ENCODE peak calls at places on chromosomes 3 and 15, in eight cellular contexts. A is PC-3, N is dorsolateral prefrontal cortex, B is AG04450, F is fibroblast of mammary gland, I is A549, Y is breast epithelium, Q is cardiac muscle cell. Z is an unnamed sample.

GRCh38 chr3:139944256-139944910 is 9.4 kb downstream of the CLSTN2 start:
- DNase-seq in F (no peak), B (no peak), A (no peak), Q (no peak), N (no peak), Y (no peak), I (no peak), Z (no peak)

GRCh38 chr3:187966141-187966540 is 187.8 kb upstream of the LPP start:
- DNase-seq in A (no peak), F (no peak), B (no peak), I (no peak), N (no peak), Y (no peak), Q (no peak), Z (no peak)

GRCh38 chr15:78930577-78931388 is 14.1 kb downstream of the CTSH start:
- DNase-seq in F (peak; percentile 90), A (peak; percentile 98), B (peak; percentile 49), Q (peak; percentile 83), N (no peak), I (peak; percentile 82), Y (peak; percentile 73), Z (peak; percentile 74)

GRCh38 chr3:16369247-16369646 is 104.2 kb downstream of the OXNAD1 start:
- DNase-seq in Q (no peak), A (peak; percentile 44), B (no peak), Y (no peak), F (peak; percentile 9), I (no peak), N (no peak), Z (no peak)

GRCh38 chr15:58139631-58140522 is 1.7 kb downstream of the AQP9 start:
- DNase-seq in F (peak; percentile 78), I (no peak), B (no peak), Q (peak; percentile 54), Y (no peak), N (no peak), A (no peak), Z (peak; percentile 36)

GRCh38 chr3:108838411-108838810 is 15.8 kb downstream of the TRAT1 start:
- DNase-seq in B (no peak), Q (no peak), I (no peak), Y (no peak), F (no peak), N (no peak), A (no peak), Z (no peak)

GRCh38 chr3:124209426-124209825 is 217.5 kb upstream of the ROPN1 start:
- DNase-seq in Q (peak; percentile 16), B (no peak), A (no peak), F (no peak), I (no peak), Y (no peak), N (no peak), Z (no peak)

GRCh38 chr3:127000128-127000527 is 17.2 kb downstream of the PLXNA1 start:
- DNase-seq in F (no peak), I (no peak), Q (no peak), Y (no peak), N (no peak), B (no peak), A (no peak), Z (no peak)

GRCh38 chr3:36219398-36219797 is 160.9 kb upstream of the STAC start:
- DNase-seq in A (peak; percentile 49), B (no peak), Y (no peak), I (no peak), Q (no peak), N (no peak), F (peak; percentile 46), Z (peak; percentile 42)

GRCh38 chr15:41928637-41929620 is 35.1 kb upstream of the SPTBN5 start:
- DNase-seq in A (peak; percentile 65), F (no peak), B (no peak), I (peak; percentile 56), Y (no peak), Q (no peak), N (no peak), Z (no peak)

GRCh38 chr15:65832549-65833364 is 36.5 kb upstream of the RAB11A start:
- DNase-seq in I (peak; percentile 99), A (peak; percentile 97), N (peak; percentile 63), Y (peak; percentile 86), B (peak; percentile 41), F (peak; percentile 97), Q (peak; percentile 95), Z (peak; percentile 95)

GRCh38 chr3:78494831-78495230 is 1273.0 kb downstream of the ROBO1 start:
- DNase-seq in I (no peak), Q (no peak), F (no peak), Y (no peak), B (no peak), N (no peak), A (no peak), Z (no peak)

GRCh38 chr3:160448845-160449659 is 534 bp downstream of the TRIM59 start:
- DNase-seq in I (peak; percentile 83), A (peak; percentile 28), Q (peak; percentile 65), Y (no peak), F (peak; percentile 51), N (no peak), B (no peak), Z (peak; percentile 63)

GRCh38 chr3:154095832-154096421 is 25.3 kb upstream of the ARHGEF26 start:
- DNase-seq in F (peak; percentile 60), I (peak; percentile 42), N (no peak), Q (peak; percentile 62), B (peak; percentile 4), A (peak; percentile 55), Y (no peak), Z (peak; percentile 70)

GRCh38 chr15:80888846-80889245 is 100.8 kb downstream of the MESD start:
- DNase-seq in Y (no peak), Q (no peak), A (no peak), B (no peak), F (no peak), N (no peak), I (no peak), Z (no peak)

GRCh38 chr3:157388051-157388450 is 48.6 kb upstream of the PTX3 start:
- DNase-seq in A (peak; percentile 13), Y (no peak), Q (no peak), B (no peak), F (no peak), N (no peak), I (no peak), Z (no peak)

GRCh38 chr15:64651573-64652260 is 123.7 kb downstream of the RBPMS2 start:
- DNase-seq in Y (no peak), B (no peak), I (no peak), N (no peak), A (peak; percentile 10), Q (no peak), F (no peak), Z (no peak)

GRCh38 chr3:9916346-9916733 is 558 bp upstream of the IL17RC start:
- DNase-seq in Q (peak; percentile 54), I (no peak), B (no peak), A (peak; percentile 89), N (no peak), F (peak; percentile 92), Y (no peak), Z (peak; percentile 42)

GRCh38 chr15:82197734-82198594 is 64.6 kb downstream of the EFL1 start:
- DNase-seq in B (peak; percentile 50), Y (peak; percentile 60), F (peak; percentile 75), N (peak; percentile 70), I (peak; percentile 75), Q (peak; percentile 82), A (peak; percentile 81), Z (peak; percentile 83)

GRCh38 chr15:33448961-33449611 is 138.3 kb downstream of the RYR3 start:
- DNase-seq in B (no peak), N (no peak), F (no peak), A (peak; percentile 39), Q (no peak), Y (no peak), I (no peak), Z (no peak)

GRCh38 chr3:137946341-137946973 is 63.5 kb upstream of the CLDN18 start:
- DNase-seq in Y (no peak), F (peak; percentile 71), B (peak; percentile 24), Q (peak; percentile 75), I (peak; percentile 70), A (peak; percentile 81), N (no peak), Z (peak; percentile 77)

GRCh38 chr3:45008117-45008516 is 18.0 kb upstream of the CLEC3B start:
- DNase-seq in B (no peak), Q (peak; percentile 62), Y (no peak), F (peak; percentile 80), A (no peak), I (no peak), N (no peak), Z (peak; percentile 79)
- TF ChIP-seq CTCF in B (no peak), Q (no peak), Y (no peak), F (no peak), A (no peak), I (no peak), N (no peak), Z (no peak)

DNA sequence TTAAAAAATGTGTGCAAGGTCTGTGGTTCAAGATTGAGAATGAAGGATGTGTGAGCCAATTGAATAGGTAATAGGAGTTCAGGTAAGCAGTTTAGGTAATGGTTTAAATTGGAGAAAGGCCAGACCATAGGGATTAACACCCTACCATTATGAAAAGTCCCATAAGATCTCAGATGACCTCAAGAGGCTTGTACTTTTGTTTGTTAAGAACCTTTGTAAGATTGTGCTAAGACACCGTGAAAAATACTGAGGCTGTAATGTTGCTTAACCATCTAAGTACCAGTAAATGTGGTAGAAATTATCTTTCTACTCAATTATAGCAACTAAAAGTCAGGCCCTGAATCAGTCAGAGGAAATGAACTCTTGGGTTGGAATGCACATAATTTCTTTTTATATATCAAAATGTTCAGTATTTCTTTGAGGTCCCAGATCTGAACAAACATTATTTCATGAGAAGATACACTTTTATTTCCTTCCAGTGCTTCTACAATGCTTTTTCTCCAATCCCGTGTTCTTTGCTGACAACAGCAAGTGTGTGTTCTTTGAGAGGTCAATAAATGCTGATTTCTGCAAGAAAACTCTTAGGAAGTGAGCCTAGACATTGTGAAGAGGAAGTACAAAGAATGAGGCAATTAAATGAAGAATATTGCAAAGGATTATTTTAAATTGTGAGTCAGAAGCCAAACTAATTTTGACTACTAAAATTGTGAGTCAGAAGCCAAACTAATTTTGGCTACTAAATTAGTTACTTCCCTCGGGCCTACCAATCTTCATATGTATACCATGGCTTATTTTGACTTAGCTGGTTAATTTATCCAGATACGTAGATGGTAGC is 66.5 kb downstream of the TCF12 start:
- DNase-seq in Y (no peak), F (peak; percentile 70), A (peak; percentile 50), N (no peak), B (no peak), I (no peak), Q (peak; percentile 45), Z (peak; percentile 30)
- H3K4me3 ChIP-seq in Y (no peak overlapping the region), F (no peak overlapping the region), A (no peak overlapping the region), N (no peak overlapping the region), B (no peak overlapping the region), I (no peak overlapping the region), Q (no peak overlapping the region), Z (no peak overlapping the region)

DNA sequence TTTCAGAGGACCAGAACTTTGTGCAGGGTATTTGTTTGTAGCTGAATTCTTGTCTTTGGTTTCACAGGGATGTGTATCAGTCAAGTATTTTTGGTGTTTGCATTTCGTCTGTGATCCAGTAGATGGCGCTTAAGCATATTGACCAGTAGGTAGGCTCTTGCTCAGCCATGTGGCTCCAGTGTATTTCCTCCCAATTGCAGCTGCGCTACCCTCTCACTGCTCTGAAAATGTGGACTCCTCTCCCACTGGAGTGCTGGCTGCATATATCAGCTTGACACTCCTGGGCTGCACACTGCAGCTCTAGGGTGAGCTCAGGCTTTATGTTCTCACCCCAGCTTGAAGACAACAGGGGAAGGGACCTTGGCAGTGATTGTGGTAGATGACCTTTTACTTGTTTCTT is 1264.3 kb upstream of the ALCAM start:
- DNase-seq in I (peak; percentile 51), B (peak; percentile 8), F (peak; percentile 55), N (no peak), Y (no peak), Q (peak; percentile 63), A (peak; percentile 64), Z (peak; percentile 73)
- TF ChIP-seq CTCF in I (peak; percentile 41), B (peak; percentile 65), F (peak; percentile 59), N (no peak), Y (no peak), Q (peak; percentile 64), A (peak; percentile 84), Z (peak; percentile 83)

GRCh38 chr15:48355377-48355776 is 24.1 kb downstream of the DUT start:
- DNase-seq in Q (peak; percentile 71), I (peak; percentile 15), F (peak; percentile 95), B (no peak), N (no peak), A (no peak), Y (no peak), Z (peak; percentile 67)
- H3K4me3 ChIP-seq in Q (no peak overlapping the region), I (no peak overlapping the region), F (no peak overlapping the region), B (no peak overlapping the region), N (no peak overlapping the region), A (no peak overlapping the region), Y (no peak overlapping the region), Z (no peak overlapping the region)

Z was measured in fibroblast of pulmonary artery.